ENCODE peak calls at places on chromosomes 7 and 10, in six cellular contexts. One of them, this sample, is unnamed. For H3K4me1, the result is how much of the 10 kb centered on the place peaks cover.

GRCh38 chr10:30505543-30506298 is 71.7 kb downstream of the MAP3K8 start:
- DNase-seq in heart left ventricle: no peak
- DNase-seq in osteoblast: no peak
- DNase-seq in endodermal cell: no peak
- DNase-seq in transverse colon: no peak
- DNase-seq in cardiac muscle cell: no peak
- DNase-seq in this sample: no peak

GRCh38 chr7:50962962-50963374 is 180.3 kb upstream of the GRB10 start:
- DNase-seq in heart left ventricle: peak
- DNase-seq in osteoblast: peak
- DNase-seq in endodermal cell: peak
- DNase-seq in transverse colon: peak
- DNase-seq in cardiac muscle cell: no peak
- DNase-seq in this sample: peak

GRCh38 chr10:88883443-88883799 is 3.4 kb downstream of the STAMBPL1 start:
- DNase-seq in heart left ventricle: no peak
- DNase-seq in osteoblast: no peak
- DNase-seq in endodermal cell: no peak
- DNase-seq in transverse colon: no peak
- DNase-seq in cardiac muscle cell: no peak
- DNase-seq in this sample: no peak

GRCh38 chr7:115113776-115114175 is 191.9 kb downstream of the MDFIC start:
- DNase-seq in heart left ventricle: no peak
- DNase-seq in osteoblast: no peak
- DNase-seq in endodermal cell: no peak
- DNase-seq in transverse colon: no peak
- DNase-seq in cardiac muscle cell: no peak
- DNase-seq in this sample: no peak

GRCh38 chr7:131506597-131506996 is 49.8 kb downstream of the PODXL start:
- DNase-seq in heart left ventricle: no peak
- DNase-seq in osteoblast: no peak
- DNase-seq in endodermal cell: peak
- DNase-seq in transverse colon: no peak
- DNase-seq in cardiac muscle cell: no peak
- DNase-seq in this sample: peak

GRCh38 chr7:885261-885892 is 9.0 kb downstream of the GET4 start:
- DNase-seq in heart left ventricle: peak
- DNase-seq in osteoblast: peak
- DNase-seq in endodermal cell: no peak
- DNase-seq in transverse colon: no peak
- DNase-seq in cardiac muscle cell: no peak
- DNase-seq in this sample: no peak

GRCh38 chr7:98137826-98138151 is 31.1 kb downstream of the LMTK2 start:
- DNase-seq in heart left ventricle: no peak
- DNase-seq in osteoblast: no peak
- DNase-seq in endodermal cell: no peak
- DNase-seq in transverse colon: no peak
- DNase-seq in cardiac muscle cell: no peak
- DNase-seq in this sample: no peak

GRCh38 chr7:8068892-8069686 is 100.5 kb downstream of the GLCCI1 start:
- DNase-seq in heart left ventricle: peak
- DNase-seq in osteoblast: no peak
- DNase-seq in endodermal cell: peak
- DNase-seq in transverse colon: no peak
- DNase-seq in cardiac muscle cell: no peak
- DNase-seq in this sample: no peak

GRCh38 chr10:120108941-120109340 is 216.4 kb downstream of the SEC23IP start:
- DNase-seq in heart left ventricle: no peak
- DNase-seq in osteoblast: no peak
- DNase-seq in endodermal cell: no peak
- DNase-seq in transverse colon: no peak
- DNase-seq in cardiac muscle cell: no peak
- DNase-seq in this sample: no peak

GRCh38 chr7:7665031-7665430 is 24.5 kb downstream of the UMAD1 start:
- DNase-seq in heart left ventricle: no peak
- DNase-seq in osteoblast: no peak
- DNase-seq in endodermal cell: no peak
- DNase-seq in transverse colon: no peak
- DNase-seq in cardiac muscle cell: no peak
- DNase-seq in this sample: no peak

GRCh38 chr10:71302874-71303568 is 16.0 kb upstream of the SLC29A3 start:
- DNase-seq in heart left ventricle: no peak
- DNase-seq in osteoblast: no peak
- DNase-seq in endodermal cell: no peak
- DNase-seq in transverse colon: no peak
- DNase-seq in cardiac muscle cell: peak
- DNase-seq in this sample: no peak

GRCh38 chr10:124292911-124293640 is 125.6 kb downstream of the OAT start:
- DNase-seq in heart left ventricle: no peak
- DNase-seq in osteoblast: peak
- DNase-seq in endodermal cell: no peak
- DNase-seq in transverse colon: no peak
- DNase-seq in cardiac muscle cell: no peak
- DNase-seq in this sample: no peak

GRCh38 chr7:137343483-137343841 is at the start of gene PTN:
- DNase-seq in heart left ventricle: peak
- DNase-seq in osteoblast: peak
- DNase-seq in endodermal cell: peak
- DNase-seq in transverse colon: peak
- DNase-seq in cardiac muscle cell: peak
- DNase-seq in this sample: peak

GRCh38 chr7:156158693-156159092 is 346.4 kb upstream of the SHH start:
- DNase-seq in heart left ventricle: no peak
- DNase-seq in osteoblast: no peak
- DNase-seq in endodermal cell: no peak
- DNase-seq in transverse colon: no peak
- DNase-seq in cardiac muscle cell: no peak
- DNase-seq in this sample: no peak

GRCh38 chr7:85065306-85065705 is 121.5 kb downstream of the SEMA3D start:
- DNase-seq in heart left ventricle: no peak
- DNase-seq in osteoblast: no peak
- DNase-seq in endodermal cell: no peak
- DNase-seq in transverse colon: no peak
- DNase-seq in cardiac muscle cell: no peak
- DNase-seq in this sample: no peak

GRCh38 chr7:77383333-77383740 is 32.8 kb downstream of the GSAP start:
- DNase-seq in heart left ventricle: no peak
- DNase-seq in osteoblast: peak
- DNase-seq in endodermal cell: no peak
- DNase-seq in transverse colon: no peak
- DNase-seq in cardiac muscle cell: no peak
- DNase-seq in this sample: no peak

GRCh38 chr10:87987206-87987605 is 123.8 kb downstream of the PTEN start:
- DNase-seq in heart left ventricle: no peak
- DNase-seq in osteoblast: no peak
- DNase-seq in endodermal cell: no peak
- DNase-seq in transverse colon: no peak
- DNase-seq in cardiac muscle cell: no peak
- DNase-seq in this sample: no peak

GRCh38 chr7:113986216-113986615 is 67.4 kb upstream of the PPP1R3A start:
- DNase-seq in heart left ventricle: no peak
- DNase-seq in osteoblast: no peak
- DNase-seq in endodermal cell: no peak
- DNase-seq in transverse colon: no peak
- DNase-seq in cardiac muscle cell: no peak
- DNase-seq in this sample: no peak

GRCh38 chr7:158482460-158482859 is 105.2 kb downstream of the PTPRN2 start:
- DNase-seq in heart left ventricle: no peak
- DNase-seq in osteoblast: no peak
- DNase-seq in endodermal cell: no peak
- DNase-seq in transverse colon: no peak
- DNase-seq in cardiac muscle cell: no peak
- DNase-seq in this sample: no peak

GRCh38 chr7:105621617-105622016 is 40.3 kb upstream of the EFCAB10 start:
- DNase-seq in heart left ventricle: peak
- DNase-seq in osteoblast: peak
- DNase-seq in endodermal cell: no peak
- DNase-seq in transverse colon: peak
- DNase-seq in cardiac muscle cell: no peak
- DNase-seq in this sample: no peak

GRCh38 chr10:91758303-91759146 is 39.7 kb upstream of the TNKS2 start:
- DNase-seq in heart left ventricle: no peak
- DNase-seq in osteoblast: no peak
- DNase-seq in endodermal cell: no peak
- DNase-seq in transverse colon: no peak
- DNase-seq in cardiac muscle cell: peak
- DNase-seq in this sample: no peak

GRCh38 chr7:140006600-140006999 is 56.2 kb downstream of the PARP12 start:
- DNase-seq in heart left ventricle: no peak
- DNase-seq in osteoblast: no peak
- DNase-seq in endodermal cell: no peak
- DNase-seq in transverse colon: no peak
- DNase-seq in cardiac muscle cell: no peak
- DNase-seq in this sample: no peak

GRCh38 chr10:77571490-77571889 is 66.1 kb downstream of the KCNMA1 start:
- DNase-seq in heart left ventricle: no peak
- DNase-seq in osteoblast: no peak
- DNase-seq in endodermal cell: no peak
- DNase-seq in transverse colon: peak
- DNase-seq in cardiac muscle cell: no peak
- DNase-seq in this sample: peak

GRCh38 chr10:71243756-71244637 is 31.6 kb downstream of the UNC5B start:
- DNase-seq in heart left ventricle: peak
- DNase-seq in osteoblast: peak
- DNase-seq in endodermal cell: no peak
- DNase-seq in transverse colon: peak
- DNase-seq in cardiac muscle cell: no peak
- DNase-seq in this sample: no peak

GRCh38 chr7:71723859-71724258 is 591.9 kb downstream of the GALNT17 start:
- DNase-seq in heart left ventricle: no peak
- DNase-seq in osteoblast: peak
- DNase-seq in endodermal cell: no peak
- DNase-seq in transverse colon: no peak
- DNase-seq in cardiac muscle cell: peak
- DNase-seq in this sample: no peak

GRCh38 chr10:119003572-119004289 is 25.8 kb upstream of the NANOS1 start:
- DNase-seq in heart left ventricle: no peak
- DNase-seq in osteoblast: no peak
- DNase-seq in endodermal cell: no peak
- DNase-seq in transverse colon: no peak
- DNase-seq in cardiac muscle cell: no peak
- DNase-seq in this sample: no peak

GRCh38 chr10:110426294-110427153 is 71.2 kb upstream of the DUSP5 start:
- DNase-seq in heart left ventricle: peak
- DNase-seq in osteoblast: peak
- DNase-seq in endodermal cell: no peak
- DNase-seq in transverse colon: no peak
- DNase-seq in cardiac muscle cell: no peak
- DNase-seq in this sample: no peak

GRCh38 chr7:144488977-144489376 is 85.5 kb upstream of the NOBOX start:
- DNase-seq in heart left ventricle: no peak
- DNase-seq in osteoblast: peak
- DNase-seq in endodermal cell: no peak
- DNase-seq in transverse colon: no peak
- DNase-seq in cardiac muscle cell: no peak
- DNase-seq in this sample: no peak

GRCh38 chr7:139741239-139741638 is 36.6 kb downstream of the HIPK2 start:
- DNase-seq in heart left ventricle: no peak
- DNase-seq in osteoblast: no peak
- DNase-seq in endodermal cell: no peak
- DNase-seq in transverse colon: no peak
- DNase-seq in cardiac muscle cell: no peak
- DNase-seq in this sample: no peak

GRCh38 chr7:41107330-41107937 is 595.5 kb downstream of the INHBA start:
- DNase-seq in heart left ventricle: no peak
- DNase-seq in osteoblast: no peak
- DNase-seq in endodermal cell: no peak
- DNase-seq in transverse colon: no peak
- DNase-seq in cardiac muscle cell: no peak
- DNase-seq in this sample: no peak

GRCh38 chr10:11125004-11125403 is 107.3 kb downstream of the CELF2 start:
- DNase-seq in heart left ventricle: no peak
- DNase-seq in osteoblast: no peak
- DNase-seq in endodermal cell: no peak
- DNase-seq in transverse colon: no peak
- DNase-seq in cardiac muscle cell: no peak
- DNase-seq in this sample: no peak

GRCh38 chr10:27041196-27041595 is 59.1 kb downstream of the ANKRD26 start:
- DNase-seq in heart left ventricle: no peak
- DNase-seq in osteoblast: no peak
- DNase-seq in endodermal cell: no peak
- DNase-seq in transverse colon: no peak
- DNase-seq in cardiac muscle cell: no peak
- DNase-seq in this sample: no peak

GRCh38 chr10:7199152-7199760 is 211.6 kb downstream of the SFMBT2 start:
- DNase-seq in heart left ventricle: no peak
- DNase-seq in osteoblast: no peak
- DNase-seq in endodermal cell: no peak
- DNase-seq in transverse colon: no peak
- DNase-seq in cardiac muscle cell: no peak
- DNase-seq in this sample: no peak

GRCh38 chr7:107384025-107384424 is 85.8 kb upstream of the GPR22 start:
- DNase-seq in heart left ventricle: no peak
- DNase-seq in osteoblast: no peak
- DNase-seq in endodermal cell: no peak
- DNase-seq in transverse colon: no peak
- DNase-seq in cardiac muscle cell: no peak
- DNase-seq in this sample: no peak

GRCh38 chr10:14329609-14330246 is 996 bp downstream of the FRMD4A start:
- DNase-seq in heart left ventricle: no peak
- DNase-seq in osteoblast: no peak
- DNase-seq in endodermal cell: peak
- DNase-seq in transverse colon: no peak
- DNase-seq in cardiac muscle cell: peak
- DNase-seq in this sample: no peak

GRCh38 chr7:44757311-44757710 is 8.7 kb downstream of the ZMIZ2 start:
- DNase-seq in heart left ventricle: peak
- DNase-seq in osteoblast: peak
- DNase-seq in endodermal cell: no peak
- DNase-seq in transverse colon: no peak
- DNase-seq in cardiac muscle cell: no peak
- DNase-seq in this sample: peak
- H3K4me1 ChIP-seq in heart left ventricle: under half
- H3K4me1 ChIP-seq in osteoblast: under half
- H3K4me1 ChIP-seq in endodermal cell: under half
- H3K4me1 ChIP-seq in transverse colon: under half
- H3K4me1 ChIP-seq in cardiac muscle cell: under half
- H3K4me1 ChIP-seq in this sample: under half

GRCh38 chr10:16545126-16545736 is 23.6 kb upstream of the C1QL3 start:
- DNase-seq in heart left ventricle: no peak
- DNase-seq in osteoblast: peak
- DNase-seq in endodermal cell: peak
- DNase-seq in transverse colon: no peak
- DNase-seq in cardiac muscle cell: peak
- DNase-seq in this sample: peak
- TF ChIP-seq CTCF in heart left ventricle: peak
- TF ChIP-seq CTCF in osteoblast: peak
- TF ChIP-seq CTCF in endodermal cell: peak
- TF ChIP-seq CTCF in transverse colon: no peak
- TF ChIP-seq CTCF in cardiac muscle cell: peak
- TF ChIP-seq CTCF in this sample: peak

GRCh38 chr7:128989961-128990360 is 52.2 kb downstream of the IRF5 start:
- DNase-seq in heart left ventricle: no peak
- DNase-seq in osteoblast: no peak
- DNase-seq in endodermal cell: no peak
- DNase-seq in transverse colon: no peak
- DNase-seq in cardiac muscle cell: no peak
- DNase-seq in this sample: no peak
- H3K4me1 ChIP-seq in heart left ventricle: under half
- H3K4me1 ChIP-seq in osteoblast: under half
- H3K4me1 ChIP-seq in endodermal cell: under half
- H3K4me1 ChIP-seq in transverse colon: under half
- H3K4me1 ChIP-seq in cardiac muscle cell: under half
- H3K4me1 ChIP-seq in this sample: under half

GRCh38 chr10:69061305-69062161 is 26.4 kb upstream of the SRGN start:
- DNase-seq in heart left ventricle: peak
- DNase-seq in osteoblast: peak
- DNase-seq in endodermal cell: no peak
- DNase-seq in transverse colon: peak
- DNase-seq in cardiac muscle cell: no peak
- DNase-seq in this sample: peak
- TF ChIP-seq CTCF in heart left ventricle: no peak
- TF ChIP-seq CTCF in osteoblast: no peak
- TF ChIP-seq CTCF in endodermal cell: no peak
- TF ChIP-seq CTCF in transverse colon: no peak
- TF ChIP-seq CTCF in cardiac muscle cell: no peak
- TF ChIP-seq CTCF in this sample: no peak

This sample was measured in BE2C.